ENCODE peak calls at places on chromosomes 12 and 14, in eight cellular contexts. T, H, B, D, A, E, O and I are unnamed samples.

GRCh38 chr12:524167-524951 is 64.6 kb downstream of the B4GALNT3 start:
- DNase-seq in T (no peak), E (no peak), D (no peak), H (peak; percentile 56), A (no peak), B (peak; percentile 14), O (no peak), I (no peak)

GRCh38 chr14:74238974-74239847 is at the start of gene VSX2:
- DNase-seq in H (no peak), D (no peak), B (peak; percentile 63), O (no peak), A (no peak), E (no peak), T (no peak), I (no peak)

GRCh38 chr12:110906088-110906487 is 14.3 kb downstream of the MYL2 start:
- DNase-seq in O (no peak), E (no peak), T (peak; percentile 45), A (no peak), H (no peak), B (peak; percentile 11), D (no peak), I (no peak)

GRCh38 chr14:72678360-72678759 is 215.5 kb downstream of the DPF3 start:
- DNase-seq in T (no peak), H (no peak), B (peak; percentile 95), A (no peak), O (no peak), E (no peak), D (no peak), I (no peak)

GRCh38 chr12:7068240-7068993 is 7.9 kb downstream of the C1S start:
- DNase-seq in E (no peak), O (no peak), A (no peak), T (no peak), D (no peak), B (no peak), H (no peak), I (no peak)

GRCh38 chr12:123940627-123940966 is 32.0 kb downstream of the CCDC92 start:
- DNase-seq in D (no peak), A (no peak), H (no peak), T (no peak), E (no peak), O (no peak), B (no peak), I (no peak)

GRCh38 chr12:46160081-46160980 is 108.5 kb downstream of the SLC38A1 start:
- DNase-seq in B (no peak), O (no peak), D (no peak), A (no peak), T (no peak), E (no peak), H (no peak), I (no peak)

GRCh38 chr12:127162307-127162706 is 1104.7 kb upstream of the TMEM132C start:
- DNase-seq in D (no peak), H (no peak), A (no peak), B (no peak), E (no peak), T (no peak), O (no peak), I (no peak)

GRCh38 chr12:17342381-17342961 is 736.5 kb upstream of the LMO3 start:
- DNase-seq in T (no peak), O (no peak), A (no peak), E (no peak), H (no peak), D (no peak), B (no peak), I (no peak)

GRCh38 chr12:3202734-3203446 is 125.7 kb downstream of the TSPAN9 start:
- DNase-seq in O (peak; percentile 80), A (peak; percentile 39), B (peak; percentile 97), H (peak; percentile 84), E (peak; percentile 54), T (peak; percentile 75), D (no peak), I (peak; percentile 33)

GRCh38 chr14:102831163-102831804 is 54.0 kb downstream of the TRAF3 start:
- DNase-seq in O (no peak), T (no peak), H (no peak), B (no peak), E (no peak), A (no peak), D (no peak), I (no peak)

GRCh38 chr14:101333335-101334280 is 227.7 kb upstream of the DIO3 start:
- DNase-seq in T (no peak), D (no peak), A (no peak), E (no peak), B (peak; percentile 55), H (no peak), O (no peak), I (no peak)

GRCh38 chr12:105228494-105228893 is 7.5 kb downstream of the APPL2 start:
- DNase-seq in O (no peak), A (no peak), H (no peak), D (no peak), E (no peak), B (no peak), T (peak; percentile 31), I (no peak)

GRCh38 chr12:122845041-122845864 is 10.0 kb downstream of the HIP1R start:
- DNase-seq in D (peak; percentile 41), H (no peak), A (no peak), B (peak; percentile 85), E (no peak), O (no peak), T (no peak), I (no peak)

GRCh38 chr14:68335312-68335711 is 457.6 kb downstream of the ZFP36L1 start:
- DNase-seq in T (no peak), B (no peak), D (no peak), A (no peak), O (no peak), E (no peak), H (no peak), I (no peak)

GRCh38 chr12:100668939-100669536 is 95.6 kb downstream of the GAS2L3 start:
- DNase-seq in A (peak; percentile 80), E (peak; percentile 78), B (peak; percentile 85), H (peak; percentile 81), O (peak; percentile 89), T (peak; percentile 73), D (peak; percentile 79), I (peak; percentile 30)

GRCh38 chr14:89294872-89295271 is 122.2 kb downstream of the FOXN3 start:
- DNase-seq in A (no peak), D (no peak), T (no peak), O (no peak), B (no peak), H (no peak), E (no peak), I (no peak)

GRCh38 chr14:89294060-89294459 is 123.0 kb downstream of the FOXN3 start:
- DNase-seq in H (no peak), O (no peak), B (no peak), E (peak; percentile 59), T (no peak), D (no peak), A (no peak), I (no peak)

GRCh38 chr14:89298056-89298834 is 118.8 kb downstream of the FOXN3 start:
- DNase-seq in A (no peak), E (no peak), O (no peak), H (no peak), B (no peak), T (no peak), D (no peak), I (no peak)

GRCh38 chr14:89293349-89293916 is 123.6 kb downstream of the FOXN3 start:
- DNase-seq in H (no peak), B (no peak), O (no peak), T (no peak), A (no peak), D (no peak), E (no peak), I (no peak)

DNA sequence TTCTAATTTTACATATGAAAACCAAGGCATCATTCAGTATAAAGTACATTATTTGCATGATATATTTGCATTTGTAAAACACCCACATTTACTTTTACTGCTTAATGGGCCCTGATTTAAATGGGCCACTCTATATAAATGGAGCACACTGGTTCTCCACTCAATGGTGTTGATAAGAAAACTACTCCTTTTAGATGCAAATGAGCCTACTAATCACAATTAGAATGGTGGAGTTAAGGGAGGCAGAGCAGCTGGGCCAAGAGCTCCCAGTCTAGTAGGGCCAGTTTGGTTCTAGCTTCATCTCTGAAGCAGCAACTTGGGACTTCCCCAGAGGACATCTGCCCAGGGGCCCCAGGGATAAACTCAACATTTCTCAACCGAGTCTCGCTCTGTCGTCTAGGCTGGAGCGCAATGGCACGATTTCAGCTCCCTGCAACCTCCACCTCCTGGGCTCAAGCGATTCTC is 120.7 kb downstream of the FOXN3 start:
- DNase-seq in E (no peak), H (no peak), T (no peak), D (no peak), B (no peak), O (no peak), A (no peak), I (no peak)
- TF ChIP-seq CTCF in E (no peak), H (no peak), T (no peak), D (no peak), B (no peak), O (no peak), A (no peak), I (no peak)

DNA sequence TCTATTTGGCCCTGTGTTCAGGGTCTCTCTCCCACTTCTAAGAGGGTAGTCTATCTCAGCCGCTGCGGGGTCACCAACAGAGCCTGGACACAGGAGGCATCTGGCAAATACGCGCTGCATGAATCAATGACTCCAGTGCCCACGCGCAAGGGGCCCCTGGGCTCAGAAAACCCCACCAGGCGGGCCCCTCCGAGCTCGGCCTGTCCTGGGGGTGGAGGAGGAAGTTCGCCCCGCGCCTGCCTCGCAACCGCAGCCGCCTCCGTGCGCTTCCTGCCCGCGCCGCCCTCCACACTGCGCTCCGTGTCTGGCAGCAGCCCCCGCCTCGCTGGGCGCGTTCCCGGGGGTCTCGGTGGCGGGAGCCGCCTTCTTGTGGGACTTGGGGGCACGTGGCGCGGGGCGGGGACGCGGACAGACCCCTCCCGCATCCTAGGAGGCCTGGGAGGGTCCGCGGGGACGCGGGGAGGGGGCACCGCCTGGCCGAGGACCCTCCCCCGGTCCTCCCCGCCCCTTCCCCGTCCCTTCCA is 811 bp upstream of the FBRSL1 start:
- DNase-seq in O (peak; percentile 35), H (peak; percentile 61), E (no peak), T (no peak), D (peak; percentile 78), B (no peak), A (peak; percentile 68), I (peak; percentile 68)
- TF ChIP-seq CTCF in O (no peak), H (no peak), E (no peak), T (no peak), D (no peak), B (no peak), A (no peak), I (no peak)

DNA sequence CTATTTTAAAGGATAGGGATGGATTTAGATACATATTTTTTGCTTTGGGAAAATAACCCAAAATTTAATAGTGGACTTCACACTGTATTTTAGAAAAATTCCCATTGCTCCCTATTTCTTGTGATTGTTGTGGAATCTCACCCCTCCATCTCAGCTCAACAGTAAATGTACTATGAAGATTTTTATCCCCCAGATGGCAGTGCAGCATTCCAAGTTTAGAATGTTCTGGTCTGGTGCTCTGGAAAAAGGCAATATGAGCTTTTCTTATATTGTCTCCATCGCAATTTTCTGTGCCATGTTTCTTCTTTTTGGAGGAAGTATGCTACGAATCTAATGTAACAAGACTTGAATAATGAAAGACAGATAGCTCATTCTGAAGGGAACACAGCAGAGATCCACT is 471.7 kb upstream of the SYT1 start:
- DNase-seq in T (no peak), A (no peak), E (no peak), H (no peak), B (no peak), O (no peak), D (no peak), I (no peak)
- TF ChIP-seq CTCF in T (no peak), A (no peak), E (no peak), H (no peak), B (peak; percentile 40), O (no peak), D (peak; percentile 11), I (no peak)

GRCh38 chr12:59444932-59445331 is 150.9 kb upstream of the SLC16A7 start:
- DNase-seq in B (no peak), A (no peak), T (no peak), D (no peak), O (no peak), H (no peak), E (no peak), I (no peak)
- TF ChIP-seq CTCF in B (peak; percentile 59), A (no peak), T (peak; percentile 23), D (no peak), O (no peak), H (no peak), E (peak; percentile 43), I (no peak)